ENCODE peak calls at places on chromosomes 4 and X, in five cellular contexts. L is trophoblast cell, V is IMR-90, I is H9, O is mesenchymal stem cell. G is an unnamed sample. For H3K27me3, the result is how much of the 10 kb centered on the place peaks cover.

GRCh38 chrX:8748855-8749254 is 16.9 kb upstream of the ANOS1 start:
- DNase-seq in L (peak), O (peak), I (no peak), V (peak), G (peak)

GRCh38 chrX:71543316-71543715 is 10.4 kb downstream of the OGT start:
- DNase-seq in V (peak), L (peak), I (no peak), O (peak), G (no peak)

GRCh38 chr4:10608501-10609219 is 75.9 kb downstream of the CLNK start:
- DNase-seq in O (peak), I (no peak), V (peak), L (peak), G (no peak)

GRCh38 chrX:17377047-17377692 is 2.2 kb downstream of the NHS start:
- DNase-seq in O (no peak), V (peak), I (peak), L (peak), G (peak)

GRCh38 chr4:171117457-171117856 is 695.7 kb upstream of the GALNTL6 start:
- DNase-seq in I (no peak), L (peak), O (peak), V (no peak), G (no peak)

GRCh38 chr4:7865533-7865932 is 74.1 kb downstream of the AFAP1 start:
- DNase-seq in I (no peak), L (no peak), V (no peak), O (no peak), G (no peak)

GRCh38 chrX:130028196-130028595 is 45.8 kb downstream of the BCORL1 start:
- DNase-seq in O (peak), L (peak), V (peak), I (no peak), G (peak)

GRCh38 chr4:137587796-137588195 is 55.5 kb upstream of the PCDH18 start:
- DNase-seq in O (no peak), L (no peak), V (no peak), I (no peak), G (no peak)

GRCh38 chrX:130952266-130953043 is 49.4 kb upstream of the ENOX2 start:
- DNase-seq in L (no peak), O (no peak), V (no peak), I (no peak), G (no peak)

GRCh38 chrX:147899715-147900114 is 12.0 kb upstream of the FMR1 start:
- DNase-seq in V (no peak), L (peak), I (no peak), O (no peak), G (no peak)

GRCh38 chrX:153969904-153970397 is 1.7 kb downstream of the HCFC1 start:
- DNase-seq in L (peak), I (no peak), O (peak), V (peak), G (no peak)

GRCh38 chr4:40199999-40200880 is 3.4 kb downstream of the RHOH start:
- DNase-seq in O (peak), L (peak), V (peak), I (no peak), G (no peak)

GRCh38 chrX:10108288-10108687 is 48.5 kb upstream of the CLCN4 start:
- DNase-seq in I (no peak), O (no peak), L (no peak), V (no peak), G (no peak)

GRCh38 chrX:2584216-2584615 is 83.4 kb upstream of the DHRSX start:
- DNase-seq in I (peak), O (no peak), L (no peak), V (no peak), G (no peak)

GRCh38 chrX:136585960-136586359 is 53.9 kb downstream of the VGLL1 start:
- DNase-seq in L (peak), O (no peak), V (no peak), I (no peak), G (no peak)

GRCh38 chrX:101062171-101062570 is 10.3 kb upstream of the TRMT2B start:
- DNase-seq in O (no peak), V (peak), I (no peak), L (no peak), G (peak)

GRCh38 chr4:114040319-114041116 is 61.1 kb upstream of the ARSJ start:
- DNase-seq in I (no peak), O (peak), V (peak), L (no peak), G (peak)

GRCh38 chrX:27918799-27919198 is 62.5 kb downstream of the DCAF8L1 start:
- DNase-seq in V (peak), L (no peak), O (peak), I (no peak), G (peak)

GRCh38 chr4:11098461-11098860 is 330.2 kb downstream of the HS3ST1 start:
- DNase-seq in L (no peak), V (no peak), O (no peak), I (no peak), G (no peak)

GRCh38 chr4:127732623-127733199 is 2.5 kb downstream of the SLC25A31 start:
- DNase-seq in V (peak), O (peak), L (peak), I (no peak), G (peak)

GRCh38 chr4:14749910-14750309 is 252.4 kb upstream of the CPEB2 start:
- DNase-seq in V (no peak), O (peak), I (peak), L (no peak), G (peak)

GRCh38 chr4:94758141-94758699 is 465 bp downstream of the BMPR1B start:
- DNase-seq in O (peak), L (peak), V (no peak), I (peak), G (peak)

GRCh38 chrX:24266996-24267395 is 46.9 kb downstream of the SUPT20HL2 start:
- DNase-seq in L (no peak), O (no peak), I (no peak), V (peak), G (no peak)

GRCh38 chr4:24613474-24613873 is 29.1 kb upstream of the DHX15 start:
- DNase-seq in O (no peak), V (no peak), I (no peak), L (no peak), G (no peak)

GRCh38 chrX:17521871-17522693 is 147.1 kb downstream of the NHS start:
- DNase-seq in L (peak), I (peak), O (no peak), V (peak), G (peak)

GRCh38 chr4:170007113-170007512 is 19.1 kb downstream of the MFAP3L start:
- DNase-seq in I (no peak), O (peak), L (no peak), V (no peak), G (no peak)

GRCh38 chr4:93828332-93828829 is at the start of gene ATOH1:
- DNase-seq in V (no peak), O (no peak), L (no peak), I (peak), G (peak)

GRCh38 chr4:1509366-1509765 is 103.1 kb upstream of the NKX1-1 start:
- DNase-seq in V (no peak), I (no peak), O (no peak), L (no peak), G (no peak)

GRCh38 chr4:184267673-184268573 is 50.2 kb upstream of the ENPP6 start:
- DNase-seq in I (peak), V (peak), L (peak), O (peak), G (peak)

GRCh38 chr4:175953960-175954521 is 111.6 kb upstream of the WDR17 start:
- DNase-seq in V (no peak), O (no peak), L (no peak), I (no peak), G (peak)

GRCh38 chr4:149595500-149595899 is 220.1 kb downstream of the IQCM start:
- DNase-seq in O (no peak), L (no peak), V (no peak), I (no peak), G (peak)

GRCh38 chrX:46588263-46588662 is 14.7 kb downstream of the CHST7 start:
- DNase-seq in I (peak), V (peak), L (peak), O (peak), G (peak)

GRCh38 chrX:73289039-73289438 is 74.4 kb upstream of the NAP1L2 start:
- DNase-seq in L (peak), O (no peak), I (peak), V (no peak), G (peak)

GRCh38 chr4:155107059-155107458 is 101.4 kb upstream of the NPY2R start:
- DNase-seq in O (no peak), V (no peak), I (no peak), L (no peak), G (no peak)

GRCh38 chrX:11351375-11352295 is 58.4 kb downstream of the AMELX start:
- DNase-seq in I (no peak), V (peak), O (peak), L (no peak), G (no peak)

GRCh38 chr4:22410645-22411247 is 105.1 kb downstream of the ADGRA3 start:
- DNase-seq in O (peak), L (peak), I (no peak), V (peak), G (no peak)

GRCh38 chr4:53962516-53963225 is 101.7 kb downstream of the CHIC2 start:
- DNase-seq in I (no peak), O (peak), V (peak), L (no peak), G (peak)

GRCh38 chrX:42246814-42247213 is 323.5 kb upstream of the CASK start:
- DNase-seq in V (no peak), O (no peak), L (peak), I (no peak), G (no peak)

GRCh38 chr4:142040043-142040442 is 403.7 kb downstream of the IL15 start:
- DNase-seq in I (peak), L (no peak), O (no peak), V (no peak), G (peak)

GRCh38 chr4:173513651-173514050 is 16.4 kb downstream of the HAND2 start:
- DNase-seq in V (no peak), O (peak), L (no peak), I (no peak), G (no peak)

GRCh38 chr4:173516621-173517612 is 13.1 kb downstream of the HAND2 start:
- DNase-seq in I (peak), O (peak), L (no peak), V (no peak), G (peak)

GRCh38 chr4:173514641-173515217 is 15.3 kb downstream of the HAND2 start:
- DNase-seq in O (peak), V (no peak), L (no peak), I (no peak), G (no peak)

GRCh38 chr4:173517781-173518371 is 12.2 kb downstream of the HAND2 start:
- DNase-seq in O (peak), L (no peak), V (no peak), I (peak), G (peak)

GRCh38 chr4:173515458-173515857 is 14.6 kb downstream of the HAND2 start:
- DNase-seq in V (no peak), L (no peak), I (no peak), O (no peak), G (no peak)
- H3K27me3 ChIP-seq in V (half or more), L (under half), I (half or more), O (half or more), G (half or more)

GRCh38 chr4:20192754-20193521 is 58.8 kb upstream of the SLIT2 start:
- DNase-seq in I (no peak), V (peak), O (no peak), L (no peak), G (no peak)
- H3K9ac ChIP-seq in I (no peak), V (peak), O (peak), L (no peak), G (no peak)

DNA sequence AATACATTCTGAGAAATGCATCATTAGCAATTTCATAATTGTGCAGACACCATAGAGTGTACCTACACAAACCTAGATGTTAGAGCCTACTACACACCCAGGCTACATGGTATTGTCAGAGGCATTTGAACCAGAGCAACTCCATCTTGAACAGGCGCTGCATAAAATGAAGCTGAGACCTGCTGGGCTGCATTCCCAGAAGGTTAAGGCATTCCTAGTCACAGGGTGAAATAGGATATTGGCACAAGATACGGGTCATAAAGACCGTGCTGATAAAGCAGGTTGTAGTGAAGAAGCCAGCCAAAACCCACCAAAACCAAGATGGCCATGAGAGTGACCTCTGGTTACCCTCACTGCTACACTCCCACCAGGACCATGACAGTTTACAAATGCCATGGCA is 116.4 kb downstream of the LARP7 start:
- DNase-seq in I (no peak), L (peak), V (no peak), O (no peak), G (peak)
- H3K4ac ChIP-seq in I (no peak), L (no peak), V (no peak), O (no peak), G (peak)

DNA sequence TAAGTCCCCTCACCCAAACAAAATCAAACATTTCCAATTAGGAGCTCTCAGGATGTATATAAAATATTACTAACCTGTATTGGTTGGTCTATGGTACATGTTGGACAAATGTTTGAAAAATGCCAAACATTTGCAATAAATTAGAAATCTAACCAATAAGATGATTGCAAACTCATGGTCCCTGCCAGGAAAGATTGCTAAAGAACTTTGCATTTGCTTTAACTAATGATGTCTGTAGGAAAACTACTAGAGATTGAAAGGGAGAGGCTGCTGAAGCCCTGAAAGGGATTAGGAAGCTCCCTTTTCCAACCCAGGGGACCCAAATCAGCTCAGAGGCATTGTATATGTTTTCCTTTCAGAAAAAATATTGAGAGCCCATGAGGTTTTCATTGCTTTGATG is 1.7 kb downstream of the SFRP2 start:
- DNase-seq in I (no peak), V (no peak), O (no peak), L (no peak), G (no peak)
- H3K27me3 ChIP-seq in I (under half), V (half or more), O (half or more), L (under half), G (under half)

DNA sequence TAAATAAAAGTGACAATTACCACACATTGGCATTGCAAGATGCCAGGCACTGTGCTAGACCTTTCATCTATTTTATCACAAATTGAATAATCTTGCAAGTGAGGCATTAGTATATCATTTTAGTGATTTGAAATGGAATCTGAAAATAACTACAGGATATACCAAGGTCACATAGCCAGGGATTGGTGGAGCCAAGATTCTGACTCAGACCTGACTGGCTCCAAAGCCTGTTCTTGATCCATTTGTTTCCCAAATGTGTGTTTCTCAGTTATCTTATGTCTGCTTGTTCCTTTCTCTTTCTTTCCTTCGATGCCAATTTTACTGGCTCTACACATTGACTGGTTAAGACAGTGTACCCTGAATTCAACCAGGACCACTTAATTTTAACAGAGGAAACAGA is 275.8 kb upstream of the GATB start:
- DNase-seq in L (no peak), O (no peak), I (no peak), V (peak), G (no peak)
- H3K9ac ChIP-seq in L (no peak), O (no peak), I (no peak), V (no peak), G (no peak)

DNA sequence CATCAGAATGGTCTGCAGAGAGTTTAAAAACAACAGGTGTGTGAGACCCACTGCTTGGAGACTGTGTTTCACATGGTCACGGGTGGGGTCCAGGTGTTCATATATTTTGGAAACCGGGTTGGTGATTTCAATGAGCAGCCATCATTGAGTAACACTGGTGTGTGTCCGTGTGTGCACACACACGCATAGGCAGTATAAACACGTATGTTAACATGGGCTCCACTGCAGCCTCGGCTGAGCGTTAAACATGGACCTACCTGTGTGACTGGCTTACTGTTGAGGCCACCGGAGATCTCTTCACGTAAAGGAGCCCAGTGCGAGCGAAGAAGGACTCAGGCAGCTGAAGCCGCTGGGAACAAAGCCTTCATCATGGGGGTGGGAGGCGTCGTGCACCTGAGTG is 56.9 kb upstream of the TLR3 start:
- DNase-seq in I (no peak), L (no peak), V (no peak), O (no peak), G (no peak)
- H3K4ac ChIP-seq in I (no peak), L (no peak), V (no peak), O (no peak), G (no peak)

GRCh38 chr4:56657128-56657527 is 24.0 kb downstream of the HOPX start:
- DNase-seq in I (no peak), O (no peak), L (no peak), V (no peak), G (no peak)

GRCh38 chr4:56655209-56655626 is 25.9 kb downstream of the HOPX start:
- DNase-seq in L (peak), V (peak), O (peak), I (peak), G (peak)

GRCh38 chr4:56655627-56656345 is 25.3 kb downstream of the HOPX start:
- DNase-seq in I (no peak), L (peak), V (no peak), O (no peak), G (no peak)

GRCh38 chr4:56657818-56658217 is 23.3 kb downstream of the HOPX start:
- DNase-seq in O (no peak), I (no peak), V (no peak), L (no peak), G (no peak)

DNA sequence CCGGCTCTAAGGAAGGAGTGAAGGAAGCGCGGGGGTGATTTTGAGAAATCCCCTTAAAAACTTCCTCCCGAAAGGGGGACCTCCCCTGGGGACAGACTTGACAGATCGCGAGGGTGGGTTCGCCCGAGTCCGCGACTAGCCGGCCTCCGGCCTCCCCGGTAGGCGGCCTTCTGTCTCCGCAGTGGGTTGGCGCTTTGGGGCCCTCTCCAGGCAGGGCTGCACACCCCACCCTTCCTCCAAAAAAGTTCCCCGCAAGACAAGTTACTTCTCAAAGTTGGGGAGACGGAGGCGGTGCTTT is 24.8 kb downstream of the HOPX start:
- DNase-seq in I (no peak), V (no peak), O (peak), L (no peak), G (no peak)
- H3K27me3 ChIP-seq in I (half or more), V (under half), O (under half), L (under half), G (under half)

G was measured in mesendoderm.